ENCODE peak calls at places on chromosomes 16 and 17, in ten cellular contexts. One of them, this sample, is unnamed.

GRCh38 chr17:72609501-72609900 is 483.0 kb downstream of the SLC39A11 start:
- DNase-seq in fibroblast of villous mesenchyme: no peak
- DNase-seq in cardiac muscle cell: no peak
- DNase-seq in epithelial cell of esophagus: peak
- DNase-seq in AG09319: no peak
- DNase-seq in progenitor cell of endocrine pancreas: no peak
- DNase-seq in pancreas: no peak
- DNase-seq in RWPE1: peak
- DNase-seq in fibroblast of pulmonary artery: no peak
- DNase-seq in AG10803: peak
- DNase-seq in this sample: peak

GRCh38 chr17:21140911-21141310 is 14.1 kb downstream of the DHRS7B start:
- DNase-seq in fibroblast of villous mesenchyme: no peak
- DNase-seq in cardiac muscle cell: no peak
- DNase-seq in epithelial cell of esophagus: no peak
- DNase-seq in AG09319: no peak
- DNase-seq in progenitor cell of endocrine pancreas: no peak
- DNase-seq in pancreas: no peak
- DNase-seq in RWPE1: no peak
- DNase-seq in fibroblast of pulmonary artery: no peak
- DNase-seq in AG10803: no peak
- DNase-seq in this sample: no peak

GRCh38 chr16:88468289-88469129 is 15.4 kb downstream of the ZFPM1 start:
- DNase-seq in fibroblast of villous mesenchyme: peak
- DNase-seq in cardiac muscle cell: peak
- DNase-seq in epithelial cell of esophagus: peak
- DNase-seq in AG09319: no peak
- DNase-seq in progenitor cell of endocrine pancreas: no peak
- DNase-seq in pancreas: no peak
- DNase-seq in RWPE1: peak
- DNase-seq in fibroblast of pulmonary artery: no peak
- DNase-seq in AG10803: no peak
- DNase-seq in this sample: no peak

GRCh38 chr17:71247455-71248015 is 873.3 kb upstream of the SOX9 start:
- DNase-seq in fibroblast of villous mesenchyme: no peak
- DNase-seq in cardiac muscle cell: no peak
- DNase-seq in epithelial cell of esophagus: peak
- DNase-seq in AG09319: no peak
- DNase-seq in progenitor cell of endocrine pancreas: no peak
- DNase-seq in pancreas: no peak
- DNase-seq in RWPE1: no peak
- DNase-seq in fibroblast of pulmonary artery: no peak
- DNase-seq in AG10803: peak
- DNase-seq in this sample: no peak

GRCh38 chr17:68199837-68200688 is 47.8 kb upstream of the AMZ2 start:
- DNase-seq in fibroblast of villous mesenchyme: no peak
- DNase-seq in cardiac muscle cell: no peak
- DNase-seq in epithelial cell of esophagus: no peak
- DNase-seq in AG09319: no peak
- DNase-seq in progenitor cell of endocrine pancreas: no peak
- DNase-seq in pancreas: peak
- DNase-seq in RWPE1: no peak
- DNase-seq in fibroblast of pulmonary artery: no peak
- DNase-seq in AG10803: no peak
- DNase-seq in this sample: no peak

GRCh38 chr17:44219636-44220210 is at the start of gene UBTF:
- DNase-seq in fibroblast of villous mesenchyme: peak
- DNase-seq in cardiac muscle cell: peak
- DNase-seq in epithelial cell of esophagus: peak
- DNase-seq in AG09319: no peak
- DNase-seq in progenitor cell of endocrine pancreas: peak
- DNase-seq in pancreas: peak
- DNase-seq in RWPE1: peak
- DNase-seq in fibroblast of pulmonary artery: peak
- DNase-seq in AG10803: peak
- DNase-seq in this sample: peak

GRCh38 chr17:5775098-5775497 is 190.8 kb upstream of the NLRP1 start:
- DNase-seq in fibroblast of villous mesenchyme: no peak
- DNase-seq in cardiac muscle cell: no peak
- DNase-seq in epithelial cell of esophagus: no peak
- DNase-seq in AG09319: no peak
- DNase-seq in progenitor cell of endocrine pancreas: no peak
- DNase-seq in pancreas: no peak
- DNase-seq in RWPE1: no peak
- DNase-seq in fibroblast of pulmonary artery: no peak
- DNase-seq in AG10803: no peak
- DNase-seq in this sample: no peak

GRCh38 chr17:48294193-48294909 is 135.7 kb downstream of the SKAP1 start:
- DNase-seq in fibroblast of villous mesenchyme: no peak
- DNase-seq in cardiac muscle cell: no peak
- DNase-seq in epithelial cell of esophagus: no peak
- DNase-seq in AG09319: no peak
- DNase-seq in progenitor cell of endocrine pancreas: no peak
- DNase-seq in pancreas: no peak
- DNase-seq in RWPE1: no peak
- DNase-seq in fibroblast of pulmonary artery: no peak
- DNase-seq in AG10803: no peak
- DNase-seq in this sample: no peak

GRCh38 chr17:34413443-34414076 is 50.5 kb upstream of the CCL1 start:
- DNase-seq in fibroblast of villous mesenchyme: no peak
- DNase-seq in cardiac muscle cell: peak
- DNase-seq in epithelial cell of esophagus: no peak
- DNase-seq in AG09319: no peak
- DNase-seq in progenitor cell of endocrine pancreas: no peak
- DNase-seq in pancreas: no peak
- DNase-seq in RWPE1: no peak
- DNase-seq in fibroblast of pulmonary artery: peak
- DNase-seq in AG10803: no peak
- DNase-seq in this sample: no peak

GRCh38 chr16:3149630-3150345 is 15.0 kb downstream of the ZNF213 start:
- DNase-seq in fibroblast of villous mesenchyme: peak
- DNase-seq in cardiac muscle cell: peak
- DNase-seq in epithelial cell of esophagus: peak
- DNase-seq in AG09319: no peak
- DNase-seq in progenitor cell of endocrine pancreas: peak
- DNase-seq in pancreas: peak
- DNase-seq in RWPE1: peak
- DNase-seq in fibroblast of pulmonary artery: peak
- DNase-seq in AG10803: peak
- DNase-seq in this sample: peak

DNA sequence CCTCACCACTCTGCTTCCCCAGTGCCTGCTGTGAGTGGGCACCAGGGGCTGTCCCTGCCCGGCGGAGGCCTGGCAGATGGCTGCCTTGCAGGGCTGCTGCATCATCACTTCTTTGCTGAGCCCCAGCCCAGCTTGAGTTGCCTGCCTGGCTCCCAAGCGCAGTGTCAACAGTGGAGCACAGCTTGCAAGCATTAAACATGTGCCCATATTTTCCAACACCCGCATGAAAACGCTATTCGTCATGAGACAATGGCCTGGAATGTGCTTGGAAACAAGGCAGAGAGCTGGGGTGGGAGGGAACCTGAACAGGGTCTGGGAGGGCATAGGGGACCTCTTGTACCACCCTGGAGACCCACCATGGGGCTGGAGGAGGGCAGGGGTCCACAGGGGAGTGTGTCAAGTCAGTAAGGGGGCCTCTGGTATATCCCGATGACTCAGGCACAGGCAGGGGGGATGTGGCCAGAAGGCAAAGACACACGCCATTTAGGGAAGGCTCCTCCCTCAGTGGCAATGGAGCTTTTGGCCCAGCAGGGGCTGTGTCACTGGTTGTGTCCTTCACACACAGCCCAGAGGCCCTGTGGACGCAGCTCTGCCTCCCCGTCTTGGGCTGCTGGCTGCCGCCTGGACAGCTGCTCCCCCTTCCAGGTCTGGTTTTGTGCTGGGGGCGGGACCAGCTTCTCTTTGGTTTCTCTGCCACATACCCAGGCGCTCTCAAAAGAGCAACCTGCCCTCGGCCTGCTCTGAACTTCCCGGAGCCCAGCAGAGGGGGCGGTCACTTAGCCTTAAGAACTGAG is 17.4 kb upstream of the MTSS2 start:
- DNase-seq in fibroblast of villous mesenchyme: peak
- DNase-seq in cardiac muscle cell: peak
- DNase-seq in epithelial cell of esophagus: no peak
- DNase-seq in AG09319: peak
- DNase-seq in progenitor cell of endocrine pancreas: no peak
- DNase-seq in pancreas: no peak
- DNase-seq in RWPE1: no peak
- DNase-seq in fibroblast of pulmonary artery: peak
- DNase-seq in AG10803: peak
- DNase-seq in this sample: peak
- TF ChIP-seq CTCF in fibroblast of villous mesenchyme: peak
- TF ChIP-seq CTCF in cardiac muscle cell: peak
- TF ChIP-seq CTCF in epithelial cell of esophagus: no peak
- TF ChIP-seq CTCF in AG09319: peak
- TF ChIP-seq CTCF in progenitor cell of endocrine pancreas: peak
- TF ChIP-seq CTCF in pancreas: no peak
- TF ChIP-seq CTCF in RWPE1: no peak
- TF ChIP-seq CTCF in fibroblast of pulmonary artery: peak
- TF ChIP-seq CTCF in AG10803: peak
- TF ChIP-seq CTCF in this sample: peak

DNA sequence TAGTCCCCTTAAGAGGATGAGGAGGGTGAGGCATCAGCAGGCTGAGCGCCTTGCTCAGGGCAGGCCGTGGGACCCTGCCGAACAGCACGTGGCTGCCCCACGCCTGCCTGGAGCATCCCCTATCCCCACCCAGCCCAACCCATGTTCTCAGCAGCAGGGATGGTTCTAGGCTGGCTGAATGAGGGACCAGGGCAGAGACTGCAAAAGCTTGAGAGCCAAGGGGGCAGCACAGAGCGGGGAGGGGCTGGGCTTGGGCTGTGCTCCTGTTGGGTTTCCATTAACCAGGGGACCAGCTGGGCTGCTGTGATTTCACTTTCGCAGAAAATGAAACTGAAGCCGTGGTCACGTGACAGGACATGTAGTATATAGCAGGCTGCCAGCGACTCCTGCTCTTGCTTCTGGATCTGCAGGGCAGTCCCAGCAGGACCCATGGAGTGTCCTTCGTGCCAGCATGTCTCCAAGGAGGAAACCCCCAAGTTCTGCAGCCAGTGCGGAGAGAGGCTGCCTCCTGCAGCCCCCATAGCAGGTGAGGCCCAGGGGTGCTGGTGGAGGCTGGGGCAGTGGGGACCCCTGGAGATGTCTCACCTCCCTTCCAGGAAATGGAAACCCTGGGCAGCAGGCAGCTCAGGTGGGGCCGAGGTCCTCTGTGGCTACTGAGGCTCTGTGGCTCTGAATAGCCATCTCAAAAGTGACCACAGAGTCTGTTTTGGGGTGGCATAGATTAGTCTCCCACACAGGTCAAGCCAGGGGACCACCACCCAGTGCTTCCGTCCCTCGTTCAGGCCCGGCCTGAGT is 2.8 kb downstream of the RNF213 start:
- DNase-seq in fibroblast of villous mesenchyme: peak
- DNase-seq in cardiac muscle cell: peak
- DNase-seq in epithelial cell of esophagus: peak
- DNase-seq in AG09319: peak
- DNase-seq in progenitor cell of endocrine pancreas: no peak
- DNase-seq in pancreas: peak
- DNase-seq in RWPE1: peak
- DNase-seq in fibroblast of pulmonary artery: peak
- DNase-seq in AG10803: peak
- DNase-seq in this sample: peak
- TF ChIP-seq CTCF in fibroblast of villous mesenchyme: no peak
- TF ChIP-seq CTCF in cardiac muscle cell: no peak
- TF ChIP-seq CTCF in epithelial cell of esophagus: no peak
- TF ChIP-seq CTCF in AG09319: no peak
- TF ChIP-seq CTCF in progenitor cell of endocrine pancreas: no peak
- TF ChIP-seq CTCF in pancreas: no peak
- TF ChIP-seq CTCF in RWPE1: no peak
- TF ChIP-seq CTCF in fibroblast of pulmonary artery: no peak
- TF ChIP-seq CTCF in AG10803: no peak
- TF ChIP-seq CTCF in this sample: peak

DNA sequence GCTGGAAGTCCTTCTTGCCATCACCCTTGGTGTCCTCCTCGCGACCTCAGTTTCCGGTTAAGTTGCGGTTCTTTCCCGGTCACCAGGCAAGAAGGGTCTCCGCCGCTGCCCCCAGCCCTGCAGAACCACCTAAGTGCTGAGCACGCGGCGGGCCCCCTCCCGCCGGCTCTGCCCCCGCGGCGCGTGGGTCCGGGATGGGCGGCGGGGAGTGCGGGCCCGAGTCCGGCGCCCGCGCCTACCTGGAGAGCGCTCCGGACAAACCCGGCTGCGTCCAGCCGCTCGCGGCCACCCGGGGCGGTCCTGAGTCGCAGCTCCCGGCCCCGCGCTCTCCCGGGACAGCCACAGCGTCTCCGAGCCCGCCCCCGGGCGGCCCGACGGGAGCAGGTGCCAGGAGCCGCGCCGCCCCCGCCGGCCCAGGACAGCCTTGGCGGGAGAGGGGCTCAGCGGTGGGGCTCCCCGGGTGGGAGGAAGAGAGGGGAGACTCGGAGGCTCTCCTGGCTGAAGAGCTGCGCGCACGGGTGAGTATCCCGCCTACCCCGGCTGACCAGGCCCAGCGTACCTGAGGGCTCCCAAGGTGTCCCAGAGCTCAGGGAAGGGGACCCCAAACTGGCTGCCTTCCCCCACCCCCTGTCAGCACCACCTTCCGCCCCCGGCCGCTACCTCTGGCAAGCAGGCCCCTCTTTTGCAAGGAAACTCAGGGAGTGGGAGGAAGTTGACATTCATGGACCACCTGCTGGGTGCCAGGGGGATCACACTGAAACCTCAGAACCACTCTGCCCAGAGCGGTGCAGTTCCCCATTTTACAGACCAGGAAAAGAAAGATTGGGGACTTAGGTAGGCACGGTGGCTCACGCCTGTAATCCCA is 22.2 kb upstream of the C17orf113 start:
- DNase-seq in fibroblast of villous mesenchyme: no peak
- DNase-seq in cardiac muscle cell: no peak
- DNase-seq in epithelial cell of esophagus: no peak
- DNase-seq in AG09319: no peak
- DNase-seq in progenitor cell of endocrine pancreas: peak
- DNase-seq in pancreas: no peak
- DNase-seq in RWPE1: no peak
- DNase-seq in fibroblast of pulmonary artery: no peak
- DNase-seq in AG10803: no peak
- DNase-seq in this sample: no peak
- TF ChIP-seq CTCF in fibroblast of villous mesenchyme: no peak
- TF ChIP-seq CTCF in cardiac muscle cell: no peak
- TF ChIP-seq CTCF in epithelial cell of esophagus: no peak
- TF ChIP-seq CTCF in AG09319: no peak
- TF ChIP-seq CTCF in progenitor cell of endocrine pancreas: peak
- TF ChIP-seq CTCF in pancreas: no peak
- TF ChIP-seq CTCF in RWPE1: no peak
- TF ChIP-seq CTCF in fibroblast of pulmonary artery: no peak
- TF ChIP-seq CTCF in AG10803: no peak
- TF ChIP-seq CTCF in this sample: no peak

DNA sequence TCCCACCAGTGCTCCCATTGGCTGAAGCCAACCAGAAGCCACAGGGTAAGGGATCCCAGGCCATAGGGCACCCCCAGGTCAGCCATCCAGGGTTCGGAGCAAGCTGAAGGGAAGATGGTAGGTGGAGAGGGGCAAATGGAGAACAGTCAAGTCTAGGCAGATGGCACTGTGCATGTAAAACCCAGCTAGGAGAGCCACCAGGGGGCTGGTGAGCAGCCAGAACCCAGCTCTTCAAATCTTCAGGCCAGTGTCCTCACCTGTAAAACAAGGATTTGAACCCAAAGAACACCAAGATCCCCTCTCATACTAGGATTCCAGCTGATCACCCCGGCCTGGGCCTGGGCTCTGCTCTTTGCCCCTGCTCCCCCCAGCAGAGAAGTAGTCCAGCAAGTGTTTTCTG is 43.5 kb downstream of the GINS3 start:
- DNase-seq in fibroblast of villous mesenchyme: no peak
- DNase-seq in cardiac muscle cell: no peak
- DNase-seq in epithelial cell of esophagus: no peak
- DNase-seq in AG09319: no peak
- DNase-seq in progenitor cell of endocrine pancreas: no peak
- DNase-seq in pancreas: no peak
- DNase-seq in RWPE1: no peak
- DNase-seq in fibroblast of pulmonary artery: no peak
- DNase-seq in AG10803: no peak
- DNase-seq in this sample: no peak
- TF ChIP-seq CTCF in fibroblast of villous mesenchyme: no peak
- TF ChIP-seq CTCF in cardiac muscle cell: no peak
- TF ChIP-seq CTCF in epithelial cell of esophagus: no peak
- TF ChIP-seq CTCF in AG09319: no peak
- TF ChIP-seq CTCF in progenitor cell of endocrine pancreas: peak
- TF ChIP-seq CTCF in pancreas: no peak
- TF ChIP-seq CTCF in RWPE1: no peak
- TF ChIP-seq CTCF in fibroblast of pulmonary artery: no peak
- TF ChIP-seq CTCF in AG10803: no peak
- TF ChIP-seq CTCF in this sample: no peak

This sample was measured in astrocyte of the spinal cord.